ENCODE peak calls at places on chromosomes 2 and 18, in six cellular contexts. One of them, this sample, is unnamed.

GRCh38 chr2:64861338-64862000 is 127.7 kb upstream of the SLC1A4 start:
- DNase-seq in HL-60: no peak
- DNase-seq in breast epithelium: peak
- DNase-seq in CD8-positive, alpha-beta memory T cell: no peak
- DNase-seq in AG04450: no peak
- DNase-seq in aorta: no peak
- DNase-seq in this sample: no peak

GRCh38 chr18:13611616-13612110 is 114.7 kb downstream of the FAM210A start:
- DNase-seq in HL-60: peak
- DNase-seq in AG04450: no peak
- DNase-seq in breast epithelium: no peak
- DNase-seq in CD8-positive, alpha-beta memory T cell: no peak
- DNase-seq in aorta: peak
- DNase-seq in this sample: peak

GRCh38 chr18:2651981-2652380 is 3.5 kb upstream of the SMCHD1 start:
- DNase-seq in aorta: no peak
- DNase-seq in HL-60: no peak
- DNase-seq in breast epithelium: no peak
- DNase-seq in CD8-positive, alpha-beta memory T cell: no peak
- DNase-seq in AG04450: no peak
- DNase-seq in this sample: no peak

GRCh38 chr2:72015281-72015680 is 132.4 kb downstream of the CYP26B1 start:
- DNase-seq in aorta: no peak
- DNase-seq in breast epithelium: no peak
- DNase-seq in HL-60: no peak
- DNase-seq in AG04450: no peak
- DNase-seq in CD8-positive, alpha-beta memory T cell: no peak
- DNase-seq in this sample: no peak

GRCh38 chr18:35026407-35027061 is 14.7 kb upstream of the MAPRE2 start:
- DNase-seq in AG04450: no peak
- DNase-seq in CD8-positive, alpha-beta memory T cell: no peak
- DNase-seq in HL-60: no peak
- DNase-seq in breast epithelium: no peak
- DNase-seq in aorta: no peak
- DNase-seq in this sample: peak

GRCh38 chr2:144438722-144439508 is 81.0 kb downstream of the ZEB2 start:
- DNase-seq in CD8-positive, alpha-beta memory T cell: no peak
- DNase-seq in HL-60: no peak
- DNase-seq in AG04450: no peak
- DNase-seq in breast epithelium: no peak
- DNase-seq in aorta: no peak
- DNase-seq in this sample: no peak

GRCh38 chr2:162245737-162246136 is 2.5 kb upstream of the FAP start:
- DNase-seq in aorta: no peak
- DNase-seq in AG04450: no peak
- DNase-seq in CD8-positive, alpha-beta memory T cell: no peak
- DNase-seq in HL-60: no peak
- DNase-seq in breast epithelium: no peak
- DNase-seq in this sample: no peak

GRCh38 chr2:156333951-156334495 is 1.5 kb upstream of the NR4A2 start:
- DNase-seq in HL-60: no peak
- DNase-seq in AG04450: no peak
- DNase-seq in aorta: peak
- DNase-seq in breast epithelium: peak
- DNase-seq in CD8-positive, alpha-beta memory T cell: peak
- DNase-seq in this sample: peak

GRCh38 chr2:180033993-180034894 is 27.1 kb upstream of the CWC22 start:
- DNase-seq in breast epithelium: no peak
- DNase-seq in CD8-positive, alpha-beta memory T cell: no peak
- DNase-seq in aorta: no peak
- DNase-seq in AG04450: peak
- DNase-seq in HL-60: no peak
- DNase-seq in this sample: no peak

GRCh38 chr2:181678033-181678586 is 2.2 kb downstream of the NEUROD1 start:
- DNase-seq in AG04450: peak
- DNase-seq in breast epithelium: no peak
- DNase-seq in HL-60: no peak
- DNase-seq in CD8-positive, alpha-beta memory T cell: peak
- DNase-seq in aorta: peak
- DNase-seq in this sample: peak

GRCh38 chr2:205783872-205784510 is 101.7 kb downstream of the NRP2 start:
- DNase-seq in AG04450: no peak
- DNase-seq in HL-60: no peak
- DNase-seq in CD8-positive, alpha-beta memory T cell: no peak
- DNase-seq in breast epithelium: no peak
- DNase-seq in aorta: no peak
- DNase-seq in this sample: no peak

GRCh38 chr2:240589381-240589780 is 2.8 kb downstream of the CAPN10 start:
- DNase-seq in HL-60: no peak
- DNase-seq in AG04450: no peak
- DNase-seq in aorta: no peak
- DNase-seq in breast epithelium: no peak
- DNase-seq in CD8-positive, alpha-beta memory T cell: no peak
- DNase-seq in this sample: no peak

GRCh38 chr2:3656762-3657691 is 973 bp upstream of the ALLC start:
- DNase-seq in HL-60: no peak
- DNase-seq in aorta: no peak
- DNase-seq in AG04450: peak
- DNase-seq in breast epithelium: no peak
- DNase-seq in CD8-positive, alpha-beta memory T cell: no peak
- DNase-seq in this sample: no peak

GRCh38 chr18:390748-391478 is 109.6 kb downstream of the COLEC12 start:
- DNase-seq in AG04450: no peak
- DNase-seq in HL-60: no peak
- DNase-seq in breast epithelium: no peak
- DNase-seq in aorta: no peak
- DNase-seq in CD8-positive, alpha-beta memory T cell: no peak
- DNase-seq in this sample: no peak

GRCh38 chr2:47321411-47322031 is 81.4 kb upstream of the MSH2 start:
- DNase-seq in aorta: no peak
- DNase-seq in AG04450: peak
- DNase-seq in HL-60: no peak
- DNase-seq in breast epithelium: no peak
- DNase-seq in CD8-positive, alpha-beta memory T cell: no peak
- DNase-seq in this sample: no peak

GRCh38 chr18:48037481-48038271 is 107.2 kb upstream of the SMAD2 start:
- DNase-seq in CD8-positive, alpha-beta memory T cell: no peak
- DNase-seq in HL-60: no peak
- DNase-seq in aorta: no peak
- DNase-seq in breast epithelium: no peak
- DNase-seq in AG04450: no peak
- DNase-seq in this sample: no peak

GRCh38 chr2:33011941-33012340 is 65.2 kb downstream of the LTBP1 start:
- DNase-seq in HL-60: no peak
- DNase-seq in aorta: no peak
- DNase-seq in CD8-positive, alpha-beta memory T cell: no peak
- DNase-seq in breast epithelium: no peak
- DNase-seq in AG04450: no peak
- DNase-seq in this sample: no peak

GRCh38 chr18:28127763-28128737 is 48.9 kb downstream of the CDH2 start:
- DNase-seq in AG04450: no peak
- DNase-seq in aorta: no peak
- DNase-seq in HL-60: no peak
- DNase-seq in breast epithelium: no peak
- DNase-seq in CD8-positive, alpha-beta memory T cell: no peak
- DNase-seq in this sample: no peak

GRCh38 chr18:1846640-1847039 is 724.7 kb downstream of the METTL4 start:
- DNase-seq in CD8-positive, alpha-beta memory T cell: no peak
- DNase-seq in aorta: no peak
- DNase-seq in AG04450: no peak
- DNase-seq in HL-60: no peak
- DNase-seq in breast epithelium: no peak
- DNase-seq in this sample: no peak

GRCh38 chr2:74045454-74045853 is 60.7 kb downstream of the TET3 start:
- DNase-seq in breast epithelium: peak
- DNase-seq in aorta: no peak
- DNase-seq in HL-60: no peak
- DNase-seq in CD8-positive, alpha-beta memory T cell: no peak
- DNase-seq in AG04450: no peak
- DNase-seq in this sample: no peak

GRCh38 chr2:20077411-20077940 is 26.0 kb upstream of the LAPTM4A start:
- DNase-seq in CD8-positive, alpha-beta memory T cell: no peak
- DNase-seq in AG04450: no peak
- DNase-seq in breast epithelium: no peak
- DNase-seq in aorta: no peak
- DNase-seq in HL-60: no peak
- DNase-seq in this sample: no peak

GRCh38 chr2:107303964-107304363 is 418.0 kb upstream of the ST6GAL2 start:
- DNase-seq in aorta: no peak
- DNase-seq in breast epithelium: no peak
- DNase-seq in CD8-positive, alpha-beta memory T cell: no peak
- DNase-seq in HL-60: no peak
- DNase-seq in AG04450: no peak
- DNase-seq in this sample: no peak

GRCh38 chr2:219687882-219688559 is 60.6 kb downstream of the SLC4A3 start:
- DNase-seq in CD8-positive, alpha-beta memory T cell: no peak
- DNase-seq in aorta: no peak
- DNase-seq in breast epithelium: no peak
- DNase-seq in AG04450: no peak
- DNase-seq in HL-60: no peak
- DNase-seq in this sample: no peak
- H3K27ac ChIP-seq in CD8-positive, alpha-beta memory T cell: no peak
- H3K27ac ChIP-seq in aorta: peak
- H3K27ac ChIP-seq in breast epithelium: peak
- H3K27ac ChIP-seq in AG04450: peak
- H3K27ac ChIP-seq in HL-60: no peak
- H3K27ac ChIP-seq in this sample: no peak

DNA sequence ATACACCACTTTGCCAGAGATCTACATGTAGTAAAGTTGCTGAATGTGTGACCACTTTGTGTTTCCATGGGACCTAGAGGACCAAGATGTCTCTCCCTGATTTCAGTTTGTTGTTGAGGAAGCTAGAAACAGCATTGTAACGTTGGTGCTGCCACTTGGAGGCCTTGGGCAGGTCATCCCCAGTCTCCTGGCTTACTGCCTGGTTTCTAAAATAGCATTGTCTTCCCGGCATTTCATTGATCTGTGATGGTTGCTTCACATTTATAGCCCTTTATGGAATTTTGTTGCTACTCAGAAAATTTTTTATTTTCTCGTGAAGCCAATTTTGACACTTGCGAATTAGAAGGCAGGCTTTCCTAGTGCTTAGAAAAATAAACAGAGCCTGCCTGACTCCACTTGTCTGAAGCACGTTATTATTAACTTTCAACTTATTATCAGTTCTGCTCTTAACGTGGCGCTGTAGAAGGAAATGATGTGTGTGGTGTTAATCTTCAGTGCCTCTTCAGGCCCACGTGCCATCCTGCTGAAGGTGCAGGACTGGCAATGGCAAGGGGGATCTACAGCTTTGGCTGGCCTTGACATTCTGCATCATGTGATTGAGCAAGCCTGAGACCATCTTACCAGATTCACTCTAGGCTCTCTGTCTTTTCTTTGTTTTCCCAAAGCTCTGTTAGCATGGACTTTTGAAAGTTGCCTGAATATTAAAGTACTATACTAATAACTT is 59.9 kb downstream of the INPP4A start:
- DNase-seq in CD8-positive, alpha-beta memory T cell: no peak
- DNase-seq in AG04450: no peak
- DNase-seq in aorta: no peak
- DNase-seq in breast epithelium: no peak
- DNase-seq in HL-60: no peak
- DNase-seq in this sample: no peak
- H3K27ac ChIP-seq in CD8-positive, alpha-beta memory T cell: no peak
- H3K27ac ChIP-seq in AG04450: no peak
- H3K27ac ChIP-seq in aorta: no peak
- H3K27ac ChIP-seq in breast epithelium: peak
- H3K27ac ChIP-seq in HL-60: peak
- H3K27ac ChIP-seq in this sample: peak

DNA sequence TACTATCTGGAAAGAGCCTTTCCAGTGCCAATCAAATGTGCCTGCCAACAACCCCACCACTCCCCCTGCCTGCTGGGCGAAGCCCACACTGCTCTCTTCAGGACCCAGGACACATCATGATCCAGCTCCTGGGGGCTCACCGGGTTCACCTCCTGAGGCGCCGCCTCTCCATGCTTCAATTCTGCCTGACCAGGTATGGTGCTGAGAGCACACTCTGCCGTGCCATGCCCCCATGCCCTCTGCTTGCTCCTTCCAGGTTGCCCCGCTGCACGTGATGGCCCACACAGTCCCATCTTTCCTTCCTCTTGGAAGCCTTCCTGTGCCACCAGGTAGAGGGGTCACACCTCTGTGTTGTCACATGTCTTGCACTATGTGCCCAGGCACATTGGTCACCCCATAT is 47.5 kb downstream of the ASB18 start:
- DNase-seq in breast epithelium: no peak
- DNase-seq in HL-60: no peak
- DNase-seq in aorta: no peak
- DNase-seq in AG04450: no peak
- DNase-seq in CD8-positive, alpha-beta memory T cell: no peak
- DNase-seq in this sample: no peak
- H3K27ac ChIP-seq in breast epithelium: no peak
- H3K27ac ChIP-seq in HL-60: no peak
- H3K27ac ChIP-seq in aorta: no peak
- H3K27ac ChIP-seq in AG04450: no peak
- H3K27ac ChIP-seq in CD8-positive, alpha-beta memory T cell: no peak
- H3K27ac ChIP-seq in this sample: no peak

DNA sequence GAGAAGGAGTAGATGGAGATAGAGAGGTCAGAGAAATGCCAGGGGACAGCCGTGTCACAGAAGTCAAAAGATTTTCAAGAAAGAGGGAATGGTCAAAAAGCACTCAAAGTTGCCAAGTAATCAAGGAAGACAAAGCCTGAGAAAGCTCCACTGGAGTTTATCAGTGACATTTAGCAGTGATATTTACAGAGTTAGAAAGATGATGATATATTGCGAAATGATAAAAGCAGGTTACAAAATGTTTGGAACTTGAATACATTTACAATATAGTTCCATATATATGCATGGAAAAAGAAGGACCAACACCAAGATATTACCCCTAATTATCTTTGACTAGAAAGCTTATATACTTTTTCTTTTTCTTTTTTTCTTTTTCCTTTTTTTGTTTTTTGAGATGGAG is 20.4 kb downstream of the ZNF2 start:
- DNase-seq in AG04450: no peak
- DNase-seq in aorta: no peak
- DNase-seq in breast epithelium: no peak
- DNase-seq in CD8-positive, alpha-beta memory T cell: no peak
- DNase-seq in HL-60: no peak
- DNase-seq in this sample: no peak
- H3K27ac ChIP-seq in AG04450: no peak
- H3K27ac ChIP-seq in aorta: no peak
- H3K27ac ChIP-seq in breast epithelium: no peak
- H3K27ac ChIP-seq in CD8-positive, alpha-beta memory T cell: no peak
- H3K27ac ChIP-seq in HL-60: no peak
- H3K27ac ChIP-seq in this sample: no peak

GRCh38 chr18:26700201-26700600 is 151.8 kb upstream of the KCTD1 start:
- DNase-seq in aorta: no peak
- DNase-seq in breast epithelium: no peak
- DNase-seq in CD8-positive, alpha-beta memory T cell: no peak
- DNase-seq in AG04450: no peak
- DNase-seq in HL-60: no peak
- DNase-seq in this sample: no peak
- H3K27ac ChIP-seq in aorta: no peak
- H3K27ac ChIP-seq in breast epithelium: no peak
- H3K27ac ChIP-seq in CD8-positive, alpha-beta memory T cell: no peak
- H3K27ac ChIP-seq in AG04450: no peak
- H3K27ac ChIP-seq in HL-60: no peak
- H3K27ac ChIP-seq in this sample: no peak